ENCODE peak calls at places on chromosomes 5 and 9, in four cellular contexts. L is CD4-positive, alpha-beta memory T cell; Q is stimulated activated CD4-positive, alpha-beta T cell treated with anti-CD3 and anti-CD28 coated beads, Interleukin-4, amount 100 ng/mL, for 24 hours; M is activated naive CD8-positive, alpha-beta T cell treated with anti-CD3 and anti-CD28 coated beads for 36 hours. S is an unnamed sample.

GRCh38 chr5:135458356-135458755 is 6.2 kb upstream of the TIFAB start:
- DNase-seq in L (no peak), Q (no peak), M (no peak), S (no peak)

GRCh38 chr5:97425511-97425910 is 242.5 kb upstream of the RIOK2 start:
- DNase-seq in L (no peak), Q (no peak), M (no peak), S (no peak)

GRCh38 chr9:104635471-104635870 is 17.5 kb upstream of the OR13C9 start:
- DNase-seq in L (no peak), Q (no peak), M (no peak), S (no peak)

GRCh38 chr9:136721339-136722092 is 9.1 kb downstream of the DIPK1B start:
- DNase-seq in L (peak; percentile 41), Q (no peak), M (no peak), S (no peak)

GRCh38 chr5:139886213-139886612 is 90.6 kb downstream of the PSD2 start:
- DNase-seq in L (no peak), Q (no peak), M (no peak), S (no peak)

GRCh38 chr5:6419340-6419852 is 29.3 kb upstream of the UBE2QL1 start:
- DNase-seq in L (no peak), Q (no peak), M (no peak), S (no peak)

GRCh38 chr5:125011419-125011818 is 265.0 kb upstream of the ZNF608 start:
- DNase-seq in L (no peak), Q (no peak), M (no peak), S (no peak)

GRCh38 chr5:3140117-3140516 is 388.6 kb upstream of the IRX2 start:
- DNase-seq in L (no peak), Q (no peak), M (no peak), S (no peak)

S was measured in stimulated activated naive CD8-positive, alpha-beta T cell treated with anti-CD3 and anti-CD28 coated beads, Interleukin-15, Interleukin-2, amounts not matched to agents 100 U/mL and 50 U/mL, for 24 hours.